ENCODE peak calls at places on chromosomes 5 and 9, in four cellular contexts. B is skeletal muscle cell, E is NCI-H1092, P is NCI-H146. G is an unnamed sample.
A peak's percentile ranks its signal among the peaks of the same experiment; 100 is the strongest.

GRCh38 chr9:137305060-137305787 is 3.2 kb upstream of the NRARP start:
- DNase-seq in E (peak; percentile 38), B (no peak), P (no peak), G (peak; percentile 71)

GRCh38 chr9:16335788-16336580 is 534.5 kb downstream of the BNC2 start:
- DNase-seq in E (no peak), B (peak; percentile 98), P (no peak), G (no peak)

GRCh38 chr9:27094640-27095039 is 14.4 kb upstream of the TEK start:
- DNase-seq in B (peak; percentile 88), E (no peak), P (no peak), G (no peak)

GRCh38 chr5:130616161-130616560 is 548.9 kb downstream of the HINT1 start:
- DNase-seq in E (no peak), P (no peak), B (peak; percentile 85), G (no peak)

GRCh38 chr9:133371261-133371711 is 4.6 kb downstream of the SURF4 start:
- DNase-seq in B (no peak), P (no peak), E (no peak), G (no peak)

GRCh38 chr9:37800631-37801286 is at the start of gene DCAF10:
- DNase-seq in B (peak; percentile 56), E (peak; percentile 84), P (peak; percentile 88), G (peak; percentile 87)

GRCh38 chr5:173968154-173968553 is 20.8 kb upstream of the C5orf47 start:
- DNase-seq in E (no peak), P (no peak), B (no peak), G (peak; percentile 47)

GRCh38 chr5:80871541-80871961 is 88.6 kb upstream of the RASGRF2 start:
- DNase-seq in E (no peak), P (no peak), B (no peak), G (no peak)

GRCh38 chr5:42502613-42503470 is 79.6 kb downstream of the GHR start:
- DNase-seq in B (no peak), P (no peak), E (no peak), G (no peak)

GRCh38 chr5:178460598-178461425 is 129.4 kb downstream of the COL23A1 start:
- DNase-seq in B (no peak), P (no peak), E (peak; percentile 6), G (peak; percentile 70)

GRCh38 chr5:53331463-53331862 is 149.0 kb upstream of the FST start:
- DNase-seq in E (no peak), B (peak; percentile 71), P (no peak), G (no peak)

GRCh38 chr5:87499478-87500410 is 87.0 kb upstream of the CCNH start:
- DNase-seq in B (no peak), E (no peak), P (no peak), G (no peak)

GRCh38 chr9:33147770-33148169 is 19.4 kb downstream of the B4GALT1 start:
- DNase-seq in P (no peak), B (no peak), E (no peak), G (no peak)

GRCh38 chr5:24059006-24059405 is 551.6 kb downstream of the PRDM9 start:
- DNase-seq in E (no peak), B (peak; percentile 4), P (no peak), G (no peak)

GRCh38 chr5:145484195-145484594 is 350.9 kb downstream of the PRELID2 start:
- DNase-seq in P (no peak), E (no peak), B (peak; percentile 58), G (no peak)

GRCh38 chr9:35172878-35173277 is 11.1 kb downstream of the UNC13B start:
- DNase-seq in E (peak; percentile 59), B (no peak), P (peak; percentile 97), G (no peak)

GRCh38 chr5:74233571-74233970 is 407.0 kb downstream of the ENC1 start:
- DNase-seq in E (no peak), B (peak; percentile 47), P (no peak), G (no peak)

GRCh38 chr5:30838936-30839511 is 354.5 kb upstream of the CDH6 start:
- DNase-seq in B (no peak), E (no peak), P (no peak), G (no peak)

GRCh38 chr9:104073770-104074133 is 20.4 kb upstream of the SMC2 start:
- DNase-seq in E (no peak), P (no peak), B (no peak), G (no peak)

GRCh38 chr5:34695275-34696032 is 39.3 kb downstream of the RAI14 start:
- DNase-seq in E (no peak), P (no peak), B (no peak), G (no peak)